ENCODE peak calls at places on chromosomes 13 and 19, in six cellular contexts. Q is mammary epithelial cell; G is neuronal stem cell; C is CD8-positive, alpha-beta memory T cell; B is CD4-positive, alpha-beta memory T cell; F is aorta. M is an unnamed sample.

GRCh38 chr13:95411641-95412040 is 110.4 kb upstream of the ABCC4 start:
- DNase-seq in Q (peak; percentile 16), G (no peak), C (no peak), B (no peak), F (no peak), M (no peak)

GRCh38 chr13:35729926-35730627 is 253.6 kb upstream of the MAB21L1 start:
- DNase-seq in Q (no peak), G (no peak), C (no peak), B (no peak), F (no peak), M (no peak)

GRCh38 chr13:50144473-50145160 is 129.4 kb downstream of the KCNRG start:
- DNase-seq in Q (no peak), G (no peak), C (no peak), B (no peak), F (no peak), M (no peak)

GRCh38 chr13:98656223-98656622 is 79.3 kb upstream of the STK24 start:
- DNase-seq in Q (no peak), G (no peak), C (no peak), B (no peak), F (no peak), M (no peak)

GRCh38 chr19:49491030-49491803 is 3.8 kb downstream of the RPL13A start:
- DNase-seq in Q (no peak), G (no peak), C (no peak), B (no peak), F (no peak), M (no peak)

GRCh38 chr13:37173214-37173613 is 67.8 kb upstream of the CSNK1A1L start:
- DNase-seq in Q (no peak), G (no peak), C (no peak), B (no peak), F (no peak), M (no peak)

GRCh38 chr19:53664152-53664551 is 32.4 kb downstream of the DPRX start:
- DNase-seq in Q (no peak), G (no peak), C (no peak), B (no peak), F (no peak), M (no peak)

GRCh38 chr13:100528353-100528752 is 60.2 kb downstream of the GGACT start:
- DNase-seq in Q (no peak), G (no peak), C (no peak), B (no peak), F (no peak), M (no peak)

GRCh38 chr13:65913173-65913572 is 1317.0 kb downstream of the PCDH9 start:
- DNase-seq in Q (peak; percentile 63), G (no peak), C (no peak), B (no peak), F (no peak), M (no peak)

GRCh38 chr19:6060600-6061391 is 49.5 kb downstream of the RFX2 start:
- DNase-seq in Q (peak; percentile 87), G (no peak), C (no peak), B (peak; percentile 31), F (peak; percentile 75), M (peak; percentile 56)

GRCh38 chr13:63305641-63306133 is 1890.0 kb upstream of the PCDH20 start:
- DNase-seq in Q (no peak), G (no peak), C (no peak), B (no peak), F (peak; percentile 75), M (no peak)

GRCh38 chr13:24851546-24851945 is 87.6 kb downstream of the RNF17 start:
- DNase-seq in Q (peak; percentile 78), G (no peak), C (no peak), B (no peak), F (no peak), M (no peak)

GRCh38 chr19:13430790-13431582 is 75.3 kb downstream of the CACNA1A start:
- DNase-seq in Q (peak; percentile 25), G (peak; percentile 17), C (peak; percentile 18), B (peak; percentile 40), F (peak; percentile 78), M (peak; percentile 27)

GRCh38 chr13:77980592-77980991 is 62.0 kb upstream of the EDNRB start:
- DNase-seq in Q (peak; percentile 72), G (no peak), C (no peak), B (no peak), F (no peak), M (no peak)

GRCh38 chr13:44238011-44238421 is 135.6 kb upstream of the SERP2 start:
- DNase-seq in Q (peak; percentile 81), G (no peak), C (no peak), B (no peak), F (no peak), M (no peak)

GRCh38 chr19:17049711-17050280 is 23.2 kb upstream of the CPAMD8 start:
- DNase-seq in Q (peak; percentile 11), G (no peak), C (no peak), B (no peak), F (no peak), M (no peak)

GRCh38 chr13:83883061-83883523 is 818 bp upstream of the SLITRK1 start:
- DNase-seq in Q (no peak), G (no peak), C (no peak), B (no peak), F (no peak), M (no peak)

GRCh38 chr19:611506-611869 is 21.8 kb downstream of the HCN2 start:
- DNase-seq in Q (peak; percentile 70), G (no peak), C (peak; percentile 48), B (peak; percentile 25), F (no peak), M (peak; percentile 32)

GRCh38 chr13:28000567-28000966 is 12.1 kb upstream of the URAD start:
- DNase-seq in Q (no peak), G (no peak), C (no peak), B (no peak), F (no peak), M (no peak)

GRCh38 chr19:4582980-4583842 is 23.7 kb upstream of the SEMA6B start:
- DNase-seq in Q (peak; percentile 24), G (no peak), C (no peak), B (no peak), F (no peak), M (no peak)

GRCh38 chr13:112995395-112996091 is 26.5 kb downstream of the MCF2L start:
- DNase-seq in Q (no peak), G (no peak), C (no peak), B (no peak), F (no peak), M (no peak)

GRCh38 chr19:18865973-18866799 is 29.8 kb downstream of the CERS1 start:
- DNase-seq in Q (peak; percentile 39), G (peak; percentile 59), C (peak; percentile 51), B (peak; percentile 60), F (peak; percentile 89), M (peak; percentile 41)

GRCh38 chr19:29697523-29698261 is 17.4 kb downstream of the C19orf12 start:
- DNase-seq in Q (no peak), G (no peak), C (no peak), B (no peak), F (peak; percentile 53), M (no peak)

GRCh38 chr19:19362075-19362474 is 41.4 kb downstream of the MAU2 start:
- DNase-seq in Q (no peak), G (no peak), C (no peak), B (no peak), F (no peak), M (no peak)

GRCh38 chr13:101258071-101258470 is 158.2 kb downstream of the NALCN start:
- DNase-seq in Q (peak; percentile 64), G (peak; percentile 4), C (no peak), B (peak; percentile 3), F (no peak), M (no peak)

GRCh38 chr19:2602391-2603181 is 99.9 kb downstream of the GNG7 start:
- DNase-seq in Q (peak; percentile 46), G (no peak), C (no peak), B (no peak), F (peak; percentile 94), M (no peak)
- H3K27ac ChIP-seq in Q (no peak overlapping the region), G (peak overlapping the region; percentile 35), C (no peak overlapping the region), B (no peak overlapping the region), F (peak overlapping the region; percentile 0), M (no peak overlapping the region)

DNA sequence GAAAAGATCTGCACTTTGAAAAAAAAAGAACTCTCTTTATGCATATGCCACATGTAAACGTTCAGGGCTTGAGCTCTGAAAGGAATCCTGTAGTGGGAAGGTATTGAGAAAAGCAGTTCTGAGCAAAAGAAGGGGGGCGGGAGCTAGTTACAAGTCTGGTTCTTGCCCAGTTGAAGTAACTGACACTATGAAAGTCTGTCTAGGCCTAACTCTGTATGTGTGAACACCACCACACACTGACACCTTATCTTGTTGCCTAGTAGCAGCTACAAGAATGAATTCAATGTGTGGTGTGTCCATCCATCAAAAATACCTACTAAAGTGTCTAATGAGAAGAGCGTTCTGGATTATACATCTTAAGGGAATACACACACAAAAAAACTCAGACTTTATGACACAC is 820.6 kb downstream of the DIAPH3 start:
- DNase-seq in Q (no peak), G (no peak), C (no peak), B (no peak), F (no peak), M (no peak)
- H3K27ac ChIP-seq in Q (no peak overlapping the region), G (no peak overlapping the region), C (no peak overlapping the region), B (no peak overlapping the region), F (no peak overlapping the region), M (no peak overlapping the region)

GRCh38 chr19:34645551-34645950 is 31.4 kb downstream of the SCGB2B2 start:
- DNase-seq in Q (no peak), G (no peak), C (no peak), B (no peak), F (peak; percentile 25), M (no peak)

GRCh38 chr19:34644991-34645461 is 31.9 kb downstream of the SCGB2B2 start:
- DNase-seq in Q (no peak), G (no peak), C (no peak), B (no peak), F (peak; percentile 44), M (no peak)

GRCh38 chr19:34639491-34640085 is 37.4 kb downstream of the SCGB2B2 start:
- DNase-seq in Q (peak; percentile 35), G (peak; percentile 45), C (peak; percentile 46), B (peak; percentile 58), F (peak; percentile 51), M (peak; percentile 72)

GRCh38 chr19:34642241-34642640 is 34.7 kb downstream of the SCGB2B2 start:
- DNase-seq in Q (no peak), G (no peak), C (no peak), B (no peak), F (peak; percentile 47), M (no peak)
- H3K27ac ChIP-seq in Q (no peak overlapping the region), G (no peak overlapping the region), C (no peak overlapping the region), B (no peak overlapping the region), F (no peak overlapping the region), M (no peak overlapping the region)

DNA sequence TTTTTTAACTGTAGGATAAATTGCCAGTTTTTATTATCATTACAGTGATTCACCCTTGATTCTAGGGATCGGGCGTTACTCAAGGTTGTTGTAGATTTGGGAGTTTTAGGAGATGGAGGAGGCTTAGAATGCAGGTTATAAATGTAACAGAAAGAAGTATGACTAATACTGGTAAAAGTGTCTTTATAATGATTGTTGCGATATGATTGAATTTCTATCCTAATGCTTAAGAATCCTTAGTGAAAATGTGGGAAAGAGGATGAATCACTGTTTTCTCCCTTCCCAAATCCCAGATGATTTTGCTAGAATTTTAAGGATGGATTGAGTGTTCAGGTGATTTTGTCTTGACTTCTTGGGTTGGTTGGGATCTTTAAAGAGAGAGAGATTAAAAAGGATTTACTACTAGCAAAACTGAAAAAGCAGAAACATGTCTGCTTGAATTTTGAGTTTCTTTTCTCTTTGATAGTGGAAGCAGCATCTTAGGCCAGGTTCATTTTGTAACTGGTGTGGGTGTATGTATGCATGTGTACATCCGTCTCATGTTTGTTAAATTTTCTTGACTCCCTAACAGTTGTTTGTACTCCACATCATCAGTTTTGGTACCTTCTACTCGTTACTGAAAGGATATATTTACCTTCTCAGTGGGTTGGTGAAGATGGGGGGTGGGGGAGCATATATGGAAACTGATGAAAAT is 25.9 kb downstream of the ARHGAP35 start:
- DNase-seq in Q (no peak), G (no peak), C (no peak), B (no peak), F (no peak), M (no peak)
- H3K27ac ChIP-seq in Q (no peak overlapping the region), G (no peak overlapping the region), C (no peak overlapping the region), B (no peak overlapping the region), F (no peak overlapping the region), M (no peak overlapping the region)